ENCODE peak calls at places on chromosomes 4 and X, in five cellular contexts. F, I, Q, A and L are unnamed samples.

GRCh38 chrX:38839944-38840343 is 38.7 kb downstream of the MID1IP1 start:
- DNase-seq in F (no peak), I (no peak), Q (no peak), A (no peak), L (no peak)

GRCh38 chrX:150084474-150085229 is 146.4 kb upstream of the EOLA2 start:
- DNase-seq in F (peak; percentile 85), I (peak; percentile 50), Q (no peak), A (no peak), L (peak; percentile 36)

GRCh38 chr4:109739547-109739946 is 9.7 kb upstream of the PLA2G12A start:
- DNase-seq in F (peak; percentile 56), I (peak; percentile 29), Q (no peak), A (no peak), L (no peak)

GRCh38 chrX:47187106-47187677 is 6.4 kb upstream of the UBA1 start:
- DNase-seq in F (no peak), I (no peak), Q (no peak), A (no peak), L (no peak)

GRCh38 chr4:176927664-176928063 is 134.9 kb upstream of the VEGFC start:
- DNase-seq in F (peak; percentile 92), I (peak; percentile 71), Q (no peak), A (no peak), L (peak; percentile 22)

GRCh38 chrX:100829730-100830129 is 9.5 kb downstream of the CSTF2 start:
- DNase-seq in F (peak; percentile 65), I (peak; percentile 73), Q (no peak), A (peak; percentile 11), L (no peak)

GRCh38 chr4:7539659-7540058 is 104.9 kb upstream of the PSAPL1 start:
- DNase-seq in F (peak; percentile 69), I (no peak), Q (no peak), A (peak; percentile 77), L (no peak)

GRCh38 chr4:184756399-184756798 is 22.5 kb upstream of the CENPU start:
- DNase-seq in F (peak; percentile 13), I (no peak), Q (no peak), A (no peak), L (peak; percentile 24)

GRCh38 chrX:4690516-4690915 is 977.1 kb upstream of the PRKX start:
- DNase-seq in F (no peak), I (no peak), Q (no peak), A (no peak), L (no peak)

GRCh38 chrX:130726661-130727060 is 176.3 kb downstream of the ENOX2 start:
- DNase-seq in F (peak; percentile 49), I (peak; percentile 44), Q (no peak), A (no peak), L (peak; percentile 63)

GRCh38 chrX:19791562-19791961 is 95.8 kb downstream of the SH3KBP1 start:
- DNase-seq in F (peak; percentile 19), I (peak; percentile 11), Q (no peak), A (no peak), L (peak; percentile 43)

GRCh38 chr4:13920111-13920875 is 292.8 kb upstream of the BOD1L1 start:
- DNase-seq in F (peak; percentile 51), I (peak; percentile 98), Q (no peak), A (no peak), L (no peak)